ENCODE peak calls at places on chromosomes 5 and 9, in five cellular contexts. O, B, K, G and C are unnamed samples.

GRCh38 chr5:132465095-132465707 is 25.4 kb downstream of the IRF1 start:
- DNase-seq in O (no peak), B (peak), K (no peak), G (no peak), C (peak)

GRCh38 chr5:69528609-69529008 is 31.4 kb upstream of the GTF2H2C start:
- DNase-seq in O (no peak), B (no peak), K (no peak), G (no peak), C (no peak)

GRCh38 chr5:180126716-180127681 is 55.4 kb upstream of the RNF130 start:
- DNase-seq in O (no peak), B (no peak), K (no peak), G (peak), C (peak)

GRCh38 chr9:130276121-130276520 is 10.6 kb downstream of the HMCN2 start:
- DNase-seq in O (no peak), B (no peak), K (no peak), G (no peak), C (no peak)

GRCh38 chr5:169071-169727 is 22.1 kb upstream of the LRRC14B start:
- DNase-seq in O (no peak), B (no peak), K (no peak), G (no peak), C (no peak)

GRCh38 chr5:138832218-138832617 is 42.9 kb downstream of the LRRTM2 start:
- DNase-seq in O (no peak), B (no peak), K (no peak), G (no peak), C (no peak)

GRCh38 chr5:53369681-53370080 is 110.7 kb upstream of the FST start:
- DNase-seq in O (no peak), B (no peak), K (no peak), G (no peak), C (no peak)

GRCh38 chr5:94857119-94857518 is 238.7 kb downstream of the SLF1 start:
- DNase-seq in O (no peak), B (no peak), K (no peak), G (no peak), C (no peak)

GRCh38 chr5:141707535-141707934 is 25.5 kb upstream of the ARAP3 start:
- DNase-seq in O (no peak), B (no peak), K (no peak), G (no peak), C (no peak)

GRCh38 chr9:108207611-108208051 is 648.2 kb downstream of the ACTL7B start:
- DNase-seq in O (no peak), B (no peak), K (no peak), G (no peak), C (no peak)

GRCh38 chr5:142637871-142638270 is 48.0 kb downstream of the FGF1 start:
- DNase-seq in O (no peak), B (no peak), K (no peak), G (no peak), C (no peak)

GRCh38 chr5:36505021-36505420 is 101.4 kb upstream of the SLC1A3 start:
- DNase-seq in O (no peak), B (no peak), K (no peak), G (no peak), C (no peak)

GRCh38 chr5:170306381-170306790 is 8.8 kb upstream of the LCP2 start:
- DNase-seq in O (peak), B (no peak), K (no peak), G (no peak), C (no peak)

GRCh38 chr9:136805207-136805740 is 2.5 kb upstream of the RABL6 start:
- DNase-seq in O (no peak), B (no peak), K (no peak), G (no peak), C (no peak)

GRCh38 chr5:54518146-54519082 is 855 bp downstream of the SNX18 start:
- DNase-seq in O (no peak), B (peak), K (no peak), G (peak), C (peak)

GRCh38 chr9:109307380-109308240 is 13.2 kb downstream of the EPB41L4B start:
- DNase-seq in O (no peak), B (peak), K (no peak), G (no peak), C (no peak)
- H3K4me3 ChIP-seq in O (no peak), B (no peak), K (no peak), G (no peak), C (no peak)

GRCh38 chr9:128882677-128883590 is 1.0 kb downstream of the LRRC8A start:
- DNase-seq in O (no peak), B (no peak), K (no peak), G (no peak), C (no peak)

GRCh38 chr9:128885376-128885775 is 3.4 kb downstream of the LRRC8A start:
- DNase-seq in O (no peak), B (no peak), K (no peak), G (no peak), C (no peak)

GRCh38 chr9:128881627-128881883 is 195 bp downstream of the KYAT1 start:
- DNase-seq in O (no peak), B (no peak), K (no peak), G (no peak), C (no peak)

GRCh38 chr9:128884164-128884563 is 2.2 kb downstream of the LRRC8A start:
- DNase-seq in O (no peak), B (no peak), K (no peak), G (no peak), C (no peak)

GRCh38 chr9:128881884-128882676 is at the start of the genes KYAT1 and LRRC8A:
- DNase-seq in O (peak), B (peak), K (peak), G (peak), C (peak)
- TF ChIP-seq CTCF in O (no peak), B (no peak), K (no peak), G (no peak), C (no peak)

DNA sequence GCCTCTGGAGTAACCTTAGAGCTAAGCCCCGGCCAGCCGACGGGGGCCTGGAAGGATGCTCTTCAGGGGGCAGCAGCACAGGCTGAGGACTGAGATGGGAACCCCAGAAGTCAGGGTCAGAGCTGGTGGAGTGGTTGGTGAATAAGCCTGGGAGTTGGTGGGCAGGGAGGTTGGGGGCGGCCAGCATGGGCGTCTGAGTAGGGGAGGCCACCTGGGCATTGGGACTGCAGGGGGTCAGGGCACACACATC is 14.4 kb downstream of the NINJ1 start:
- DNase-seq in O (no peak), B (no peak), K (no peak), G (no peak), C (no peak)
- H3K4me3 ChIP-seq in O (no peak), B (no peak), K (no peak), G (no peak), C (no peak)

GRCh38 chr5:159257629-159258283 is 5.3 kb upstream of the UBLCP1 start:
- DNase-seq in O (no peak), B (no peak), K (no peak), G (peak), C (peak)
- TF ChIP-seq CTCF in O (no peak), B (peak), K (no peak), G (no peak), C (no peak)

GRCh38 chr9:127769101-127769500 is 9.4 kb downstream of the SH2D3C start:
- DNase-seq in O (no peak), B (no peak), K (no peak), G (no peak), C (no peak)

GRCh38 chr9:127768666-127769065 is 9.8 kb downstream of the SH2D3C start:
- DNase-seq in O (no peak), B (no peak), K (no peak), G (no peak), C (no peak)

GRCh38 chr9:127771570-127772189 is 6.8 kb downstream of the SH2D3C start:
- DNase-seq in O (no peak), B (no peak), K (no peak), G (no peak), C (no peak)

GRCh38 chr9:127770905-127771569 is 7.4 kb downstream of the SH2D3C start:
- DNase-seq in O (peak), B (peak), K (peak), G (peak), C (peak)

GRCh38 chr9:127769985-127770904 is 8.2 kb downstream of the SH2D3C start:
- DNase-seq in O (no peak), B (no peak), K (no peak), G (no peak), C (no peak)
- H3K4me3 ChIP-seq in O (peak), B (peak), K (peak), G (peak), C (peak)

DNA sequence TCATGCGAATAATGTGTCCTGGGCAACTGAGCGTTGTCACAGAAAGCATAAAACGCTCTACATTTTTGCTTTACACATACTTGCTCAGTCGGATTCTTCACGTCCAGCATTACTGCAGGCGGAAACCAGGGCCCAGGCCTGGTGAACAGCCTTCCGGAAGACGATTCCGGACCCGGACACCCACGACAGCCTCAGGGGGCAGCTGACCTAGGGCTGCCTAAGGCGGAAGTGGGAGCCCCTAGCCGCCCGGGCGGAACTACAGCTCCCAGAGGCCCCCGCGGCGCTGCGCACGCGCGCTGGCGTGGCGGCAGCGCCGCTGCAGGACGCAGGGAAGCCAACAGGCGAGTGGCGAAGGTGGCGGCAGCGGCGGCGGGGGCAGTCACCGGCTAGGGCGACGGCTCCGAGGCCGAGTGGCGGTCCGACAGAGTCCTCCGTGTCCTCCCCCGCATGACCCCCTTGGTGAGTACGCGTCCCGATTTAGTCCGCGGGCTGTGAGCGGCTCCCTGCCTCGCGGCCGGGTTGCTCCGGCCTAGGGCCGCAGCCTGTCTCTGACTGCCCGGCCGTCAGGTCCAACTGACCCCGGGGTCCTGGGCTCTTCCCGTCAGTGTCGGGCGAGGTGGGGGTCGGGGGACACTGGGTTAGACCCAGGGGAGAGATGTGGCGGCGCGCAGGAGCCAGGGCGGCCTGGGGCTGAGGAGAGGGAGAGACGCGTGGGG is at the start of gene GAPVD1:
- DNase-seq in O (peak), B (peak), K (peak), G (peak), C (peak)
- TF ChIP-seq CTCF in O (peak), B (peak), K (no peak), G (peak), C (peak)